ENCODE peak calls at places on chromosome 2, in nine cellular contexts. One of them, this sample, is unnamed. For H3K27me3, the result is how much of the 10 kb centered on the place peaks cover.

GRCh38 chr2:4674007-4674406 is 970.6 kb downstream of the DCDC2C start:
- DNase-seq in tibial nerve: no peak
- DNase-seq in SK-N-SH: no peak
- DNase-seq in transverse colon: no peak
- DNase-seq in ovary: no peak
- DNase-seq in H1: no peak
- DNase-seq in K562: no peak
- DNase-seq in sigmoid colon: no peak
- DNase-seq in GM12878: no peak
- DNase-seq in this sample: no peak

GRCh38 chr2:240498171-240498957 is 59.4 kb downstream of the ANKMY1 start:
- DNase-seq in H1: no peak
- DNase-seq in SK-N-SH: peak
- DNase-seq in K562: no peak
- DNase-seq in sigmoid colon: no peak
- DNase-seq in ovary: no peak
- DNase-seq in transverse colon: no peak
- DNase-seq in GM12878: no peak
- DNase-seq in tibial nerve: no peak
- DNase-seq in this sample: no peak

GRCh38 chr2:5544205-5544786 is 147.9 kb upstream of the SOX11 start:
- DNase-seq in GM12878: no peak
- DNase-seq in tibial nerve: no peak
- DNase-seq in sigmoid colon: no peak
- DNase-seq in K562: no peak
- DNase-seq in transverse colon: no peak
- DNase-seq in SK-N-SH: no peak
- DNase-seq in ovary: no peak
- DNase-seq in H1: no peak
- DNase-seq in this sample: no peak

GRCh38 chr2:224890407-224890806 is 151.9 kb downstream of the DOCK10 start:
- DNase-seq in H1: no peak
- DNase-seq in SK-N-SH: no peak
- DNase-seq in transverse colon: no peak
- DNase-seq in tibial nerve: no peak
- DNase-seq in K562: no peak
- DNase-seq in ovary: no peak
- DNase-seq in GM12878: no peak
- DNase-seq in sigmoid colon: no peak
- DNase-seq in this sample: no peak

GRCh38 chr2:238483656-238484055 is 56.9 kb downstream of the ASB1 start:
- DNase-seq in transverse colon: no peak
- DNase-seq in sigmoid colon: no peak
- DNase-seq in tibial nerve: no peak
- DNase-seq in GM12878: no peak
- DNase-seq in SK-N-SH: no peak
- DNase-seq in K562: no peak
- DNase-seq in ovary: no peak
- DNase-seq in H1: no peak
- DNase-seq in this sample: no peak

GRCh38 chr2:39488450-39488849 is 51.4 kb upstream of the MAP4K3 start:
- DNase-seq in sigmoid colon: peak
- DNase-seq in K562: no peak
- DNase-seq in GM12878: no peak
- DNase-seq in transverse colon: no peak
- DNase-seq in tibial nerve: no peak
- DNase-seq in ovary: peak
- DNase-seq in H1: no peak
- DNase-seq in SK-N-SH: no peak
- DNase-seq in this sample: peak

GRCh38 chr2:127400533-127400896 is 12.7 kb upstream of the MAP3K2 start:
- DNase-seq in SK-N-SH: no peak
- DNase-seq in transverse colon: peak
- DNase-seq in H1: no peak
- DNase-seq in ovary: no peak
- DNase-seq in tibial nerve: no peak
- DNase-seq in GM12878: no peak
- DNase-seq in sigmoid colon: no peak
- DNase-seq in K562: no peak
- DNase-seq in this sample: no peak

GRCh38 chr2:144126302-144126701 is 393.6 kb downstream of the ZEB2 start:
- DNase-seq in tibial nerve: no peak
- DNase-seq in K562: no peak
- DNase-seq in sigmoid colon: no peak
- DNase-seq in transverse colon: no peak
- DNase-seq in H1: no peak
- DNase-seq in GM12878: no peak
- DNase-seq in ovary: no peak
- DNase-seq in SK-N-SH: no peak
- DNase-seq in this sample: no peak

GRCh38 chr2:262117-262516 is 1.7 kb downstream of the SH3YL1 start:
- DNase-seq in SK-N-SH: no peak
- DNase-seq in sigmoid colon: no peak
- DNase-seq in K562: no peak
- DNase-seq in H1: no peak
- DNase-seq in tibial nerve: no peak
- DNase-seq in GM12878: no peak
- DNase-seq in transverse colon: no peak
- DNase-seq in ovary: no peak
- DNase-seq in this sample: no peak

GRCh38 chr2:188975497-188976102 is 1.4 kb downstream of the COL3A1 start:
- DNase-seq in K562: no peak
- DNase-seq in transverse colon: peak
- DNase-seq in H1: no peak
- DNase-seq in GM12878: no peak
- DNase-seq in sigmoid colon: peak
- DNase-seq in SK-N-SH: no peak
- DNase-seq in ovary: peak
- DNase-seq in tibial nerve: no peak
- DNase-seq in this sample: no peak

GRCh38 chr2:196169521-196169920 is 1.9 kb downstream of the STK17B start:
- DNase-seq in tibial nerve: no peak
- DNase-seq in transverse colon: no peak
- DNase-seq in ovary: no peak
- DNase-seq in sigmoid colon: no peak
- DNase-seq in K562: no peak
- DNase-seq in SK-N-SH: no peak
- DNase-seq in H1: no peak
- DNase-seq in GM12878: no peak
- DNase-seq in this sample: no peak

GRCh38 chr2:227386630-227387029 is 1.1 kb downstream of the SCYGR1 start:
- DNase-seq in sigmoid colon: no peak
- DNase-seq in GM12878: no peak
- DNase-seq in transverse colon: no peak
- DNase-seq in SK-N-SH: no peak
- DNase-seq in tibial nerve: no peak
- DNase-seq in K562: no peak
- DNase-seq in ovary: no peak
- DNase-seq in H1: no peak
- DNase-seq in this sample: no peak

GRCh38 chr2:121104721-121105141 is 180.3 kb downstream of the TFCP2L1 start:
- DNase-seq in sigmoid colon: peak
- DNase-seq in GM12878: no peak
- DNase-seq in tibial nerve: no peak
- DNase-seq in ovary: no peak
- DNase-seq in K562: no peak
- DNase-seq in transverse colon: no peak
- DNase-seq in SK-N-SH: no peak
- DNase-seq in H1: no peak
- DNase-seq in this sample: peak

GRCh38 chr2:183614797-183615429 is 490.7 kb downstream of the NUP35 start:
- DNase-seq in ovary: no peak
- DNase-seq in GM12878: no peak
- DNase-seq in tibial nerve: no peak
- DNase-seq in sigmoid colon: peak
- DNase-seq in K562: no peak
- DNase-seq in H1: no peak
- DNase-seq in SK-N-SH: peak
- DNase-seq in transverse colon: no peak
- DNase-seq in this sample: no peak

GRCh38 chr2:21256006-21256405 is 132.2 kb downstream of the TDRD15 start:
- DNase-seq in ovary: no peak
- DNase-seq in sigmoid colon: no peak
- DNase-seq in GM12878: peak
- DNase-seq in H1: no peak
- DNase-seq in tibial nerve: peak
- DNase-seq in K562: no peak
- DNase-seq in transverse colon: peak
- DNase-seq in SK-N-SH: no peak
- DNase-seq in this sample: no peak

GRCh38 chr2:168568476-168569227 is 112.6 kb downstream of the CERS6 start:
- DNase-seq in H1: no peak
- DNase-seq in tibial nerve: no peak
- DNase-seq in GM12878: no peak
- DNase-seq in ovary: no peak
- DNase-seq in K562: no peak
- DNase-seq in transverse colon: no peak
- DNase-seq in SK-N-SH: no peak
- DNase-seq in sigmoid colon: no peak
- DNase-seq in this sample: no peak
- H3K27me3 ChIP-seq in H1: under half
- H3K27me3 ChIP-seq in tibial nerve: under half
- H3K27me3 ChIP-seq in GM12878: under half
- H3K27me3 ChIP-seq in ovary: under half
- H3K27me3 ChIP-seq in K562: under half
- H3K27me3 ChIP-seq in transverse colon: under half
- H3K27me3 ChIP-seq in SK-N-SH: under half
- H3K27me3 ChIP-seq in sigmoid colon: under half
- H3K27me3 ChIP-seq in this sample: under half

DNA sequence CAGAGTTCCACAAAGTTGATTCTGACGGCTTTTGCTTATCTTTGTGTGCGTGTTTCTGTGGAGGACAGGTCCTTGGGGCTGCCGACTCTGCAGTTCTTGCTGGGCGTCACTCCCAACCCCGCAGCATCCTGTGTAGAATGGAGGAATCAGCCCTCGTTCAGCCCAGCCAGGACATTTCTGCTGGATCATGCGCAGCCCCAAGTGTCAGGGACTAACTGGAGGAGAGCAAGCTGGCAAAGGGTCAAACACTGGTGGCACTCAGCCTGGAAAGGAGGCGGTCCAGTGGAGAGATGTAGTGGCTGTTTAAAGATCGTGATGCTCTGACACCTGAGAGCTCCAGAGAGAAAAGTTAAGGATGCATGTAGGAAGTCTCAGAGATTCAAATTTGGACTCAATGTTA is 63.7 kb upstream of the SH3RF3 start:
- DNase-seq in H1: no peak
- DNase-seq in ovary: no peak
- DNase-seq in sigmoid colon: no peak
- DNase-seq in transverse colon: no peak
- DNase-seq in GM12878: no peak
- DNase-seq in K562: no peak
- DNase-seq in tibial nerve: no peak
- DNase-seq in SK-N-SH: no peak
- DNase-seq in this sample: no peak
- TF ChIP-seq EP300 in H1: no peak
- TF ChIP-seq EP300 in ovary: no peak
- TF ChIP-seq EP300 in sigmoid colon: no peak
- TF ChIP-seq EP300 in transverse colon: no peak
- TF ChIP-seq EP300 in GM12878: no peak
- TF ChIP-seq EP300 in K562: no peak
- TF ChIP-seq EP300 in tibial nerve: no peak
- TF ChIP-seq EP300 in SK-N-SH: no peak
- TF ChIP-seq EP300 in this sample: no peak

DNA sequence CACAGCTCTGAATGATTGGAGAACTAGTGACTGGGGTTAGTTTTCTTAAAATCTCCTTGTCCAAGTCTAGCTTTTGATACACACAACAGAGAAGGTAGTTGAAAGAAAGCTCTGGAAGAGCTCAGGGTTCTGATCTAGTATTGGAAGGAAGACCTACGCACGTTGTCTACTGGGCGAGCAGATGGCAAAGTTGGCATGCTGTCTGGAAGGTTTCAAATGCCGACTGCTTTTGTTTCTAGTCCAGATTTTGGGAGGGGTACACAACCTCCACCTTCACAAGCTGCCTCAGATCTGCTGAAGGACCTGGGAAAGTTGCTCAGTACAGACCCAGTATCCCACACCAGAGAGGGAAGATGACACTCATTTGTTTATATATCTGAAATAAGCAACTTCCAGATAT is 507.3 kb downstream of the RNF144A start:
- DNase-seq in sigmoid colon: no peak
- DNase-seq in SK-N-SH: no peak
- DNase-seq in GM12878: no peak
- DNase-seq in ovary: no peak
- DNase-seq in H1: no peak
- DNase-seq in transverse colon: no peak
- DNase-seq in tibial nerve: no peak
- DNase-seq in K562: no peak
- DNase-seq in this sample: no peak
- H3K27me3 ChIP-seq in sigmoid colon: under half
- H3K27me3 ChIP-seq in SK-N-SH: under half
- H3K27me3 ChIP-seq in GM12878: under half
- H3K27me3 ChIP-seq in ovary: under half
- H3K27me3 ChIP-seq in H1: under half
- H3K27me3 ChIP-seq in transverse colon: under half
- H3K27me3 ChIP-seq in tibial nerve: under half
- H3K27me3 ChIP-seq in K562: under half
- H3K27me3 ChIP-seq in this sample: under half

GRCh38 chr2:78535395-78535794 is 490.1 kb upstream of the REG3G start:
- DNase-seq in sigmoid colon: no peak
- DNase-seq in H1: no peak
- DNase-seq in K562: no peak
- DNase-seq in tibial nerve: no peak
- DNase-seq in ovary: no peak
- DNase-seq in transverse colon: no peak
- DNase-seq in SK-N-SH: no peak
- DNase-seq in GM12878: no peak
- DNase-seq in this sample: no peak

DNA sequence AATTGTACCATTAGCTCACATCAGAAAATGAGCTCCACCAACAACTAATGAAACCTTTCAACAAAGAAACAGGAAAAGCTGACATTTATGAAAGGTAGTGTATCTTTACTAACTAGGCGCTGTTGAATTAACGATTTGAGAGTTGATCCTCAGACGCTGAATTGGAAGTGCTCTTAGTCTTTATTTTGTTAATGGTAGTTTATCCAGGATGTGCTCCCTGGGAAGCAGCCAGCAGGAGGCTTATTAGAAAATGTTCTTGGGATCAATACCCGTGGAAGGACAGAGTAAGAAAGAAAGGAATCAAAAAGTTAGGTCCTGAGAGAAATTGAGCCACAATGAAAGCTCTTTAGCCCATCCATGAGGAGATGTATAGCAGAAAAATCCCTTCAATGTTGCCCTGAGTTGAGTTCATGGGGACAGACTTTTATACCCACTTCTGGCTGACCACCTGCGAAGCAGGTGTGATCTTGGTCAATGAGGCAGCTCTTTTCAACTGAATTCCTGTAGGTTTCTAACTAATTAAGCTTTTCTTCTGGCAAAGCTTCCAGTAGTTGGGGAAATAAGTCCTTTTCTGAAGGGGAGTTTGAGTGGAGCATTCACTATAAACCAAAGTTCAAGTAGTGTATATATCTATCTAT is 492.6 kb upstream of the REG3G start:
- DNase-seq in transverse colon: no peak
- DNase-seq in tibial nerve: no peak
- DNase-seq in sigmoid colon: no peak
- DNase-seq in H1: no peak
- DNase-seq in SK-N-SH: no peak
- DNase-seq in K562: no peak
- DNase-seq in GM12878: no peak
- DNase-seq in ovary: no peak
- DNase-seq in this sample: no peak
- TF ChIP-seq EP300 in transverse colon: no peak
- TF ChIP-seq EP300 in tibial nerve: no peak
- TF ChIP-seq EP300 in sigmoid colon: no peak
- TF ChIP-seq EP300 in H1: no peak
- TF ChIP-seq EP300 in SK-N-SH: no peak
- TF ChIP-seq EP300 in K562: no peak
- TF ChIP-seq EP300 in GM12878: no peak
- TF ChIP-seq EP300 in ovary: no peak
- TF ChIP-seq EP300 in this sample: no peak

This sample was measured in upper lobe of left lung.